ENCODE peak calls at places on chromosomes 16 and 17, in seven cellular contexts. U, E, Z, A, W, V and R are unnamed samples.

GRCh38 chr17:78783711-78784396 is 1.8 kb upstream of the CYTH1 start:
- DNase-seq in U (no peak), E (no peak), Z (no peak), A (no peak), W (no peak), V (no peak), R (no peak)

GRCh38 chr17:62626719-62627218 is 701 bp upstream of the MRC2 start:
- DNase-seq in U (no peak), E (peak), Z (no peak), A (peak), W (no peak), V (peak), R (no peak)

GRCh38 chr17:38982858-38983746 is 15.9 kb upstream of the FBXO47 start:
- DNase-seq in U (no peak), E (no peak), Z (peak), A (peak), W (no peak), V (no peak), R (no peak)

GRCh38 chr16:26569793-26570192 is 496.9 kb upstream of the C16orf82 start:
- DNase-seq in U (no peak), E (no peak), Z (no peak), A (no peak), W (no peak), V (no peak), R (no peak)

GRCh38 chr16:79770244-79771064 is 169.9 kb upstream of the MAF start:
- DNase-seq in U (no peak), E (peak), Z (peak), A (peak), W (peak), V (peak), R (peak)

GRCh38 chr16:57592591-57593003 is 35.8 kb upstream of the ADGRG1 start:
- DNase-seq in U (no peak), E (no peak), Z (no peak), A (no peak), W (peak), V (no peak), R (peak)

GRCh38 chr17:34414338-34414737 is 51.3 kb upstream of the CCL1 start:
- DNase-seq in U (no peak), E (no peak), Z (no peak), A (no peak), W (no peak), V (no peak), R (no peak)

GRCh38 chr17:65121916-65122821 is 15.0 kb upstream of the RGS9 start:
- DNase-seq in U (no peak), E (no peak), Z (no peak), A (no peak), W (no peak), V (no peak), R (no peak)

GRCh38 chr17:70597774-70598173 is 428.4 kb downstream of the KCNJ2 start:
- DNase-seq in U (no peak), E (no peak), Z (no peak), A (no peak), W (no peak), V (no peak), R (no peak)

GRCh38 chr17:12522743-12523181 is 142.9 kb upstream of the MYOCD start:
- DNase-seq in U (no peak), E (peak), Z (peak), A (no peak), W (peak), V (no peak), R (no peak)

GRCh38 chr16:69199382-69199781 is 12.4 kb downstream of the SNTB2 start:
- DNase-seq in U (no peak), E (no peak), Z (no peak), A (no peak), W (no peak), V (peak), R (no peak)

GRCh38 chr16:81821422-81822128 is 42.5 kb downstream of the PLCG2 start:
- DNase-seq in U (no peak), E (no peak), Z (no peak), A (no peak), W (no peak), V (no peak), R (no peak)

GRCh38 chr16:57485091-57485915 is 990 bp downstream of the DOK4 start:
- DNase-seq in U (no peak), E (no peak), Z (no peak), A (no peak), W (peak), V (no peak), R (no peak)

GRCh38 chr17:60557805-60558204 is 31.8 kb upstream of the APPBP2 start:
- DNase-seq in U (no peak), E (no peak), Z (no peak), A (no peak), W (no peak), V (no peak), R (no peak)

GRCh38 chr17:76684756-76685155 is 26.0 kb downstream of the MXRA7 start:
- DNase-seq in U (no peak), E (no peak), Z (no peak), A (no peak), W (peak), V (no peak), R (no peak)

GRCh38 chr17:21285164-21286065 is 904 bp downstream of the MAP2K3 start:
- DNase-seq in U (no peak), E (no peak), Z (no peak), A (no peak), W (peak), V (no peak), R (no peak)

GRCh38 chr16:24167129-24167528 is 89.0 kb upstream of the CACNG3 start:
- DNase-seq in U (no peak), E (no peak), Z (no peak), A (no peak), W (no peak), V (no peak), R (no peak)

GRCh38 chr17:42459983-42460300 is 1.3 kb downstream of the ATP6V0A1 start:
- DNase-seq in U (no peak), E (no peak), Z (no peak), A (no peak), W (no peak), V (no peak), R (no peak)

GRCh38 chr16:48385272-48385953 is at the start of gene SIAH1:
- DNase-seq in U (no peak), E (peak), Z (peak), A (no peak), W (peak), V (peak), R (peak)

GRCh38 chr16:30406911-30407793 is at the start of gene ZNF771:
- DNase-seq in U (no peak), E (peak), Z (peak), A (peak), W (peak), V (peak), R (peak)
- TF ChIP-seq CTCF in U (no peak), E (no peak), Z (no peak), A (no peak), W (no peak), V (no peak), R (no peak)

GRCh38 chr16:31333686-31334649 is 21.0 kb upstream of the ITGAX start:
- DNase-seq in U (no peak), E (no peak), Z (no peak), A (no peak), W (peak), V (no peak), R (no peak)
- TF ChIP-seq CTCF in U (peak), E (no peak), Z (no peak), A (peak), W (peak), V (peak), R (peak)

DNA sequence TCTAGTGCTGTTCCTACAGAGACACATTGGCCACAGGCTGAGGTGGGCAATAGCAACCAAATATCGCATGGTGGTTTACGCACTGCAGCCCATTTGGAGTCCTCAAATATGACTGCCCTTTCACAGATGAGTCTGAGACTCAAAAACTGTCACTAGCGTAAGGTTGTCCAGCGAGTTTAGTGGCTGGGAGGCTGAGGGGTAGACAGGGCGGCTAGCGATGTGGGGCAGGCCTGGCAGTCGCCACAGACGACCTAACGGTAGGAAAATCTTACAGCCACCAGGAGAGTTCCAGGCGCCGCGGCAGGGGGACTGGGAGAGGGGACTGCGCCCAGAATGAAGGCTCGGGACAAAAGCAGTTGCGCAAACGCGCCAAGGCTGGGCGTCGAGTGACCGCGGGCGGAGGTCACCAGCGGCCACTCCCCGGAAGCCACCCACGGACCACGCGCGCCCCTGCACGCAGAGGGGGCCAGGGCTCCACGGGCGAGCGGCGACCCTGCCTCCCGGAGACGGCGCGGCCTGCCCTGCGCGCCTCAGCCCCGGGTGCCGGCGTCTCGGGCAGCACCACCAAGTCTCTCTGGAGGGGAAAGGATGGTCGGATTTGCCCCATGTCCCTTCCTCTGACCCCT is 699 bp upstream of the MAP1LC3B start:
- DNase-seq in U (no peak), E (peak), Z (no peak), A (no peak), W (peak), V (peak), R (no peak)
- TF ChIP-seq CTCF in U (no peak), E (no peak), Z (no peak), A (no peak), W (no peak), V (no peak), R (no peak)

GRCh38 chr17:45170976-45171337 is 9.3 kb downstream of the HEXIM2 start:
- DNase-seq in U (no peak), E (no peak), Z (peak), A (no peak), W (peak), V (peak), R (no peak)

GRCh38 chr17:45172232-45172540 is 10.5 kb downstream of the HEXIM2 start:
- DNase-seq in U (no peak), E (peak), Z (no peak), A (no peak), W (no peak), V (no peak), R (no peak)

GRCh38 chr17:45171338-45172231 is 9.9 kb downstream of the HEXIM2 start:
- DNase-seq in U (no peak), E (peak), Z (peak), A (no peak), W (peak), V (peak), R (no peak)

GRCh38 chr17:45170280-45170975 is 8.8 kb downstream of the HEXIM2 start:
- DNase-seq in U (no peak), E (no peak), Z (no peak), A (no peak), W (peak), V (no peak), R (peak)

DNA sequence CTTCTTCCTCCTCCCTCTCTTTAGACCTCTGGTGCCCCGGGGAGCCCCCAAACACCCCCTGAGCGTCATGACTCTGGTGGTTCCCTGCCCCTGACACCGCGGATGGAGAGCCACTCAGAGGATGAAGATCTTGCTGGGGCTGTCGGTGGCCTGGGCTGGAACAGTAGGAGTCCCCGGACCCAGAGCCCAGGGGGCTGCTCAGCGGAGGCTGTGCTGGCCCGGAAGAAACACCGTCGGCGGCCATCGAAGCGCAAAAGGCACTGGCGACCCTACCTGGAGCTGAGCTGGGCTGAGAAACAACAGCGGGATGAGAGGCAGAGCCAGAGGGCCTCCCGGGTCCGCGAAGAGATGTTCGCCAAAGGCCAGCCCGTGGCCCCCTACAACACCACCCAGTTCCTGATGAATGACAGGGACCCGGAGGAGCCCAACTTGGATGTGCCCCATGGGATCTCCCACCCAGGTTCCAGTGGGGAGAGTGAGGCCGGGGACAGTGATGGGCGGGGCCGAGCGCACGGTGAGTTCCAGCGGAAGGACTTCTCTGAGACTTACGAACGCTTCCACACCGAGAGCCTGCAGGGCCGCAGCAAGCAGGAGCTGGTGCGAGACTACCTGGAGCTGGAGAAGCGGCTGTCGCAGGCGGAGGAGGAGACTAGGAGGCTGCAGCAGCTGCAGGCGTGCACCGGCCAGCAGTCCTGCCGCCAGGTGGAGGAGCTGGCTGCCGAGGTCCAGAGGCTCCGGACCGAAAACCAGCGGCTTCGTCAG is 7.5 kb downstream of the HEXIM2 start:
- DNase-seq in U (no peak), E (no peak), Z (no peak), A (no peak), W (peak), V (peak), R (no peak)
- TF ChIP-seq CTCF in U (no peak), E (no peak), Z (no peak), A (no peak), W (no peak), V (no peak), R (no peak)

GRCh38 chr16:22003195-22003594 is 2.3 kb upstream of the PDZD9 start:
- DNase-seq in U (no peak), E (no peak), Z (no peak), A (no peak), W (no peak), V (no peak), R (no peak)
- TF ChIP-seq CTCF in U (no peak), E (no peak), Z (no peak), A (no peak), W (no peak), V (no peak), R (no peak)

GRCh38 chr17:79907855-79908254 is 68.6 kb upstream of the CBX4 start:
- DNase-seq in U (no peak), E (no peak), Z (no peak), A (no peak), W (no peak), V (peak), R (no peak)

GRCh38 chr17:79909121-79909520 is 69.9 kb upstream of the CBX4 start:
- DNase-seq in U (no peak), E (no peak), Z (no peak), A (no peak), W (no peak), V (peak), R (no peak)

GRCh38 chr17:79905832-79906231 is 66.6 kb upstream of the CBX4 start:
- DNase-seq in U (no peak), E (no peak), Z (no peak), A (no peak), W (no peak), V (no peak), R (no peak)

GRCh38 chr17:79904865-79905264 is 65.6 kb upstream of the CBX4 start:
- DNase-seq in U (no peak), E (no peak), Z (no peak), A (no peak), W (no peak), V (no peak), R (no peak)

DNA sequence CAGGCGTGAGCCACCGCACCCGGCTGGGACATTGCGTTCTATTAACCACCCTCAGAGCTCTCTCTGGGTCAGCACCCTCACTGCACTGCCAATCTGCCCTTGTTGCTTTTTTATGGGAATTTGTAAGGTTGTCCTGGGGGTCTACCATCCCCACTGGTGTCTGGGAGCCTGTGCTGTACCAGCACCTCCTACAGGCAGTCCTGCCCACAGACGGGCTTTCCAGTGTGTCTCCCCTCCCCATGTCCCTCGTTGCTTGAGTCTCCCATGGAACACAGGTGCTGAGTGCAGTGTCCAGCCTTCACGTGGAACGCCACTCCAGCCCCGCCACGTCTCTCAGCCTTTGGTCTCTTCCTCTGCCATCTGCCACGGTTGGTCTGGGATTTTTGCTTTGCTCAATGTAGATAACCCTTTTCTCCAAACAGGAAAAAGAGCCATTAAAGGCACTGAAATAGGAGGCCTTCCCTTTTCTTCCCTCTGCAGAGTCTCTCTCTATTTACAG is 68.0 kb upstream of the CBX4 start:
- DNase-seq in U (no peak), E (no peak), Z (no peak), A (no peak), W (no peak), V (no peak), R (no peak)
- TF ChIP-seq CTCF in U (no peak), E (no peak), Z (no peak), A (no peak), W (no peak), V (no peak), R (no peak)

GRCh38 chr17:2084129-2084765 is 29.3 kb downstream of the HIC1 start:
- DNase-seq in U (no peak), E (no peak), Z (no peak), A (no peak), W (no peak), V (peak), R (no peak)
- TF ChIP-seq CTCF in U (no peak), E (no peak), Z (no peak), A (no peak), W (no peak), V (no peak), R (no peak)

GRCh38 chr17:386145-386876 is 33.7 kb upstream of the RPH3AL start:
- DNase-seq in U (no peak), E (peak), Z (peak), A (no peak), W (peak), V (peak), R (peak)

GRCh38 chr17:384622-385194 is 32.1 kb upstream of the RPH3AL start:
- DNase-seq in U (no peak), E (no peak), Z (no peak), A (no peak), W (no peak), V (no peak), R (no peak)

GRCh38 chr17:383771-384621 is 31.4 kb upstream of the RPH3AL start:
- DNase-seq in U (no peak), E (peak), Z (no peak), A (no peak), W (no peak), V (no peak), R (no peak)

GRCh38 chr17:385836-386144 is 33.2 kb upstream of the RPH3AL start:
- DNase-seq in U (no peak), E (no peak), Z (no peak), A (no peak), W (no peak), V (no peak), R (no peak)

GRCh38 chr17:385195-385835 is 32.7 kb upstream of the RPH3AL start:
- DNase-seq in U (no peak), E (peak), Z (no peak), A (no peak), W (peak), V (peak), R (no peak)
- TF ChIP-seq CTCF in U (no peak), E (no peak), Z (no peak), A (no peak), W (no peak), V (no peak), R (no peak)